ENCODE peak calls at places on chromosomes 3 and 15, in eight cellular contexts. O, U, D, T, K, V, S and B are unnamed samples.

GRCh38 chr3:64992462-64993285 is 304.9 kb upstream of the ADAMTS9 start:
- DNase-seq in O (no peak), U (no peak), D (no peak), T (no peak), K (no peak), V (no peak), S (no peak), B (no peak)

GRCh38 chr3:48013288-48013980 is 2.8 kb downstream of the MAP4 start:
- DNase-seq in O (peak; percentile 38), U (peak; percentile 91), D (peak; percentile 22), T (no peak), K (no peak), V (no peak), S (peak; percentile 81), B (no peak)

GRCh38 chr3:100107227-100107626 is 7.1 kb downstream of the FILIP1L start:
- DNase-seq in O (no peak), U (peak; percentile 45), D (no peak), T (no peak), K (no peak), V (no peak), S (no peak), B (no peak)

GRCh38 chr15:27541581-27541980 is 557.5 kb downstream of the OCA2 start:
- DNase-seq in O (no peak), U (no peak), D (no peak), T (no peak), K (no peak), V (no peak), S (no peak), B (no peak)

GRCh38 chr3:117463276-117463675 is 753.7 kb downstream of the TUSC7 start:
- DNase-seq in O (no peak), U (peak; percentile 11), D (no peak), T (no peak), K (no peak), V (no peak), S (no peak), B (no peak)

GRCh38 chr3:107956991-107957467 is 133.8 kb downstream of the CD47 start:
- DNase-seq in O (no peak), U (peak; percentile 14), D (peak; percentile 21), T (peak; percentile 79), K (peak; percentile 83), V (no peak), S (peak; percentile 79), B (peak; percentile 94)

GRCh38 chr3:190596341-190597285 is 82.7 kb downstream of the IL1RAP start:
- DNase-seq in O (no peak), U (no peak), D (no peak), T (no peak), K (no peak), V (no peak), S (no peak), B (no peak)

GRCh38 chr3:123802007-123802630 is 82.0 kb downstream of the MYLK start:
- DNase-seq in O (no peak), U (no peak), D (no peak), T (no peak), K (no peak), V (no peak), S (no peak), B (no peak)

GRCh38 chr3:157514371-157514919 is 11.2 kb upstream of the VEPH1 start:
- DNase-seq in O (no peak), U (no peak), D (no peak), T (no peak), K (no peak), V (no peak), S (no peak), B (no peak)

GRCh38 chr15:50162988-50163718 is 18.8 kb upstream of the SLC27A2 start:
- DNase-seq in O (peak; percentile 69), U (no peak), D (no peak), T (no peak), K (no peak), V (no peak), S (no peak), B (no peak)

GRCh38 chr15:62495670-62496328 is 330.7 kb upstream of the C2CD4B start:
- DNase-seq in O (no peak), U (peak; percentile 94), D (no peak), T (no peak), K (peak; percentile 67), V (no peak), S (peak; percentile 40), B (no peak)

GRCh38 chr3:68666409-68667193 is 265.7 kb downstream of the TAFA4 start:
- DNase-seq in O (no peak), U (no peak), D (no peak), T (no peak), K (no peak), V (no peak), S (no peak), B (no peak)

GRCh38 chr3:194632211-194632982 is 822 bp downstream of the TMEM44 start:
- DNase-seq in O (no peak), U (peak; percentile 38), D (no peak), T (no peak), K (peak; percentile 74), V (peak; percentile 70), S (no peak), B (no peak)

GRCh38 chr3:52507359-52507758 is 12.2 kb downstream of the STAB1 start:
- DNase-seq in O (no peak), U (peak; percentile 61), D (no peak), T (no peak), K (no peak), V (no peak), S (no peak), B (no peak)

GRCh38 chr3:9399746-9400145 is 2.3 kb downstream of the SETD5 start:
- DNase-seq in O (peak; percentile 26), U (peak; percentile 97), D (peak; percentile 72), T (peak; percentile 42), K (peak; percentile 89), V (peak; percentile 60), S (peak; percentile 95), B (no peak)

GRCh38 chr3:9396632-9397330 is 634 bp upstream of the SETD5 start:
- DNase-seq in O (peak; percentile 98), U (peak; percentile 100), D (peak; percentile 98), T (peak; percentile 96), K (peak; percentile 99), V (peak; percentile 97), S (peak; percentile 99), B (peak; percentile 99)

GRCh38 chr3:9398715-9399708 is 1.6 kb downstream of the SETD5 start:
- DNase-seq in O (no peak), U (peak; percentile 66), D (peak; percentile 34), T (no peak), K (no peak), V (no peak), S (peak; percentile 52), B (no peak)

GRCh38 chr3:9397331-9397910 is at the start of gene SETD5:
- DNase-seq in O (peak; percentile 85), U (peak; percentile 94), D (peak; percentile 98), T (peak; percentile 99), K (peak; percentile 99), V (peak; percentile 100), S (peak; percentile 98), B (peak; percentile 99)

DNA sequence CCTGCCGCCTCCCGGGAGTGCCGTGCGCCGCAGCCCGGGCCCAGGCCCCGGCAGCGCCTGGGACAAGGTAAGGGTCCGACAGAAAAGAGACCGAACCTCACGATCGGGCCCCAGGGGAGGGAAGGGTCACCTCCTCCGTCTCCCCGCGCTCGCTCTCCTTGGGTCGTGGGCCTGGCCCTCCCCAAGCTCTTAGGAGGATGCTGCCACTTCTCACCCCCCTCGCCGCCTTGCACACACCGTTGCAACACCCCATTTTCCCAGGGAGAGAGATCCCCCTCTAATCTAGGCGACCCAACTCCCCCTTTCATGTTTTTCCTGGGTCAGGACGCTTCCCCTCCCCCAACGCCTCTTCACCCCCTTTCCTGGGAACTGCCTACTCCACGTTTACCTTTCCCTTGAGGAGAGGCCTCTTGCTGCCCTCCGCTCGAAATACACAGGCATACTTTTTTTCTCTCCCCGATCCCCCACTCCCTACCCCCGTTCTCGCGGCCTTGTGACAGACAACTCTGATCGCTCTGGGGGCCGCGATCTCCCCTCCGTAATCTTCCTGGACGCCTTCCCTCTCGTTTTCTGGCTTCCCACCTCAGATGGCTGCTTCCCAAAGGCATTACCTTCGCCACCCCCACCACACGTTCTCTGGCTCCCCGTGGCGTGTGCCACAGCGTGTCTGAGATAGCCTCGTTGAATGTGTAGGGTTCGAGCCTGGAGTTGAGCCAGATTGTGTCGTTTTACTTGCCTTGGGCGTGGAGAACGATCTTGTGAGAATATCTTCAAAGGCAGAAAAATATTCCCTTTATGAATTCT is 698 bp downstream of the SETD5 start:
- DNase-seq in O (no peak), U (peak; percentile 29), D (peak; percentile 51), T (peak; percentile 14), K (peak; percentile 34), V (peak; percentile 64), S (peak; percentile 77), B (no peak)
- TF ChIP-seq POLR2A in O (no peak), U (no peak), D (no peak), T (no peak), K (no peak), V (no peak), S (no peak), B (no peak)

GRCh38 chr3:187039100-187039722 is 100.1 kb downstream of the RPL39L start:
- DNase-seq in O (no peak), U (no peak), D (no peak), T (no peak), K (no peak), V (no peak), S (no peak), B (no peak)
- H3K4me1 ChIP-seq in O (peaks cover 2% of the 10 kb centered on the region), U (no peaks in the 10 kb centered on the region), D (peaks cover 9% of the 10 kb centered on the region), T (peaks cover 28% of the 10 kb centered on the region), K (peaks cover 25% of the 10 kb centered on the region), V (peaks cover 17% of the 10 kb centered on the region), S (peaks cover 14% of the 10 kb centered on the region), B (no peaks in the 10 kb centered on the region)

GRCh38 chr15:83207622-83208356 is at the start of gene HDGFL3:
- DNase-seq in O (no peak), U (peak; percentile 39), D (peak; percentile 44), T (peak; percentile 50), K (peak; percentile 69), V (peak; percentile 69), S (peak; percentile 31), B (no peak)
- TF ChIP-seq POLR2A in O (no peak), U (peak; percentile 85), D (peak; percentile 26), T (no peak), K (no peak), V (no peak), S (no peak), B (no peak)

DNA sequence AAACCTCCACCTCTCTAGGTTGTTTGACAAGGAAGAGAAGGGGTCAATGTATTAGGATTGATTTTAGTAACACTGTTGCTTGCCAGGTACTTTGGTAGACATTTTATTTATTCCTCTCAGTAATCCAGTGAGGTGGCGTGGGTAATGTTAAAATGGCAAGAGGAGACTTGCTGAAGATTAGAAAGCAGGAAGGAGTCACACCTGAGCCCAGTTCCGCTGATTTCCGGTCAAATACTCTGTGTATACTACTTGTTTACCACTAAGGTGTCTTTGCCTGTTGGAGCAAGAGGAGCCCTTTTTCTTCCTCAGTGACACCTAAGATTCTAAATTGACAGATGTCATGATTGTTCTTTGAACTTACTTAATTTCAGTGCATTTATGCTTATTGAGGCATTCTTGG is 1.7 kb downstream of the OXNAD1 start:
- DNase-seq in O (no peak), U (no peak), D (no peak), T (no peak), K (no peak), V (no peak), S (no peak), B (no peak)
- H3K4me1 ChIP-seq in O (peaks cover 6% of the 10 kb centered on the region), U (no peaks in the 10 kb centered on the region), D (peaks cover 10% of the 10 kb centered on the region), T (peaks cover 58% of the 10 kb centered on the region), K (peaks cover 43% of the 10 kb centered on the region), V (peaks cover 35% of the 10 kb centered on the region), S (peaks cover 43% of the 10 kb centered on the region), B (peaks cover 63% of the 10 kb centered on the region)

GRCh38 chr15:31871159-31871886 is 159.0 kb upstream of the CHRNA7 start:
- DNase-seq in O (no peak), U (no peak), D (no peak), T (no peak), K (no peak), V (no peak), S (no peak), B (no peak)
- TF ChIP-seq POLR2A in O (no peak), U (no peak), D (no peak), T (no peak), K (no peak), V (no peak), S (no peak), B (no peak)